ENCODE peak calls at places on chromosome 18, in eight cellular contexts. One of them, this sample, is unnamed.

GRCh38 chr18:8856769-8857393 is 151.5 kb downstream of the MTCL1 start:
- DNase-seq in mammary epithelial cell: no peak
- DNase-seq in adrenal gland: no peak
- DNase-seq in naive thymus-derived CD4-positive, alpha-beta T cell: no peak
- DNase-seq in psoas muscle: no peak
- DNase-seq in effector memory CD4-positive, alpha-beta T cell: no peak
- DNase-seq in aorta: no peak
- DNase-seq in neuronal stem cell: no peak
- DNase-seq in this sample: no peak

GRCh38 chr18:159037-159652 is 788 bp downstream of the USP14 start:
- DNase-seq in mammary epithelial cell: peak
- DNase-seq in adrenal gland: no peak
- DNase-seq in naive thymus-derived CD4-positive, alpha-beta T cell: no peak
- DNase-seq in psoas muscle: no peak
- DNase-seq in effector memory CD4-positive, alpha-beta T cell: no peak
- DNase-seq in aorta: no peak
- DNase-seq in neuronal stem cell: no peak
- DNase-seq in this sample: no peak

GRCh38 chr18:73043231-73044000 is 175.6 kb upstream of the NETO1 start:
- DNase-seq in mammary epithelial cell: no peak
- DNase-seq in adrenal gland: no peak
- DNase-seq in naive thymus-derived CD4-positive, alpha-beta T cell: no peak
- DNase-seq in psoas muscle: no peak
- DNase-seq in effector memory CD4-positive, alpha-beta T cell: no peak
- DNase-seq in aorta: no peak
- DNase-seq in neuronal stem cell: no peak
- DNase-seq in this sample: no peak

GRCh38 chr18:73577365-73577764 is 570.3 kb downstream of the FBXO15 start:
- DNase-seq in mammary epithelial cell: no peak
- DNase-seq in adrenal gland: no peak
- DNase-seq in naive thymus-derived CD4-positive, alpha-beta T cell: no peak
- DNase-seq in psoas muscle: no peak
- DNase-seq in effector memory CD4-positive, alpha-beta T cell: no peak
- DNase-seq in aorta: no peak
- DNase-seq in neuronal stem cell: no peak
- DNase-seq in this sample: no peak

GRCh38 chr18:51323941-51324340 is 126.5 kb upstream of the MEX3C start:
- DNase-seq in mammary epithelial cell: no peak
- DNase-seq in adrenal gland: no peak
- DNase-seq in naive thymus-derived CD4-positive, alpha-beta T cell: no peak
- DNase-seq in psoas muscle: no peak
- DNase-seq in effector memory CD4-positive, alpha-beta T cell: no peak
- DNase-seq in aorta: no peak
- DNase-seq in neuronal stem cell: no peak
- DNase-seq in this sample: no peak

GRCh38 chr18:63339920-63340484 is 20.4 kb upstream of the BCL2 start:
- DNase-seq in mammary epithelial cell: no peak
- DNase-seq in adrenal gland: no peak
- DNase-seq in naive thymus-derived CD4-positive, alpha-beta T cell: peak
- DNase-seq in psoas muscle: no peak
- DNase-seq in effector memory CD4-positive, alpha-beta T cell: peak
- DNase-seq in aorta: no peak
- DNase-seq in neuronal stem cell: peak
- DNase-seq in this sample: no peak

GRCh38 chr18:41967680-41968079 is 12.6 kb downstream of the PIK3C3 start:
- DNase-seq in mammary epithelial cell: no peak
- DNase-seq in adrenal gland: no peak
- DNase-seq in naive thymus-derived CD4-positive, alpha-beta T cell: no peak
- DNase-seq in psoas muscle: no peak
- DNase-seq in effector memory CD4-positive, alpha-beta T cell: no peak
- DNase-seq in aorta: no peak
- DNase-seq in neuronal stem cell: no peak
- DNase-seq in this sample: no peak

GRCh38 chr18:56952026-56952425 is 194.9 kb upstream of the BOD1L2 start:
- DNase-seq in mammary epithelial cell: no peak
- DNase-seq in adrenal gland: no peak
- DNase-seq in naive thymus-derived CD4-positive, alpha-beta T cell: no peak
- DNase-seq in psoas muscle: no peak
- DNase-seq in effector memory CD4-positive, alpha-beta T cell: no peak
- DNase-seq in aorta: no peak
- DNase-seq in neuronal stem cell: no peak
- DNase-seq in this sample: no peak

GRCh38 chr18:13289501-13290205 is 71.1 kb downstream of the LDLRAD4 start:
- DNase-seq in mammary epithelial cell: no peak
- DNase-seq in adrenal gland: no peak
- DNase-seq in naive thymus-derived CD4-positive, alpha-beta T cell: no peak
- DNase-seq in psoas muscle: no peak
- DNase-seq in effector memory CD4-positive, alpha-beta T cell: no peak
- DNase-seq in aorta: no peak
- DNase-seq in neuronal stem cell: no peak
- DNase-seq in this sample: no peak

GRCh38 chr18:56089607-56090258 is 501.7 kb upstream of the TCF4 start:
- DNase-seq in mammary epithelial cell: no peak
- DNase-seq in adrenal gland: no peak
- DNase-seq in naive thymus-derived CD4-positive, alpha-beta T cell: no peak
- DNase-seq in psoas muscle: no peak
- DNase-seq in effector memory CD4-positive, alpha-beta T cell: no peak
- DNase-seq in aorta: no peak
- DNase-seq in neuronal stem cell: no peak
- DNase-seq in this sample: no peak

GRCh38 chr18:79795446-79795845 is 2.3 kb upstream of the KCNG2 start:
- DNase-seq in mammary epithelial cell: peak
- DNase-seq in adrenal gland: no peak
- DNase-seq in naive thymus-derived CD4-positive, alpha-beta T cell: no peak
- DNase-seq in psoas muscle: peak
- DNase-seq in effector memory CD4-positive, alpha-beta T cell: no peak
- DNase-seq in aorta: peak
- DNase-seq in neuronal stem cell: no peak
- DNase-seq in this sample: no peak

GRCh38 chr18:14781671-14782070 is 33.7 kb downstream of the ANKRD30B start:
- DNase-seq in mammary epithelial cell: no peak
- DNase-seq in adrenal gland: no peak
- DNase-seq in naive thymus-derived CD4-positive, alpha-beta T cell: no peak
- DNase-seq in psoas muscle: no peak
- DNase-seq in effector memory CD4-positive, alpha-beta T cell: no peak
- DNase-seq in aorta: no peak
- DNase-seq in neuronal stem cell: peak
- DNase-seq in this sample: no peak

GRCh38 chr18:23422751-23423418 is 30.2 kb upstream of the RIOK3 start:
- DNase-seq in mammary epithelial cell: peak
- DNase-seq in adrenal gland: peak
- DNase-seq in naive thymus-derived CD4-positive, alpha-beta T cell: no peak
- DNase-seq in psoas muscle: peak
- DNase-seq in effector memory CD4-positive, alpha-beta T cell: no peak
- DNase-seq in aorta: no peak
- DNase-seq in neuronal stem cell: no peak
- DNase-seq in this sample: no peak

GRCh38 chr18:56168049-56168781 is 470.2 kb downstream of the TXNL1 start:
- DNase-seq in mammary epithelial cell: peak
- DNase-seq in adrenal gland: peak
- DNase-seq in naive thymus-derived CD4-positive, alpha-beta T cell: no peak
- DNase-seq in psoas muscle: no peak
- DNase-seq in effector memory CD4-positive, alpha-beta T cell: no peak
- DNase-seq in aorta: no peak
- DNase-seq in neuronal stem cell: no peak
- DNase-seq in this sample: no peak

DNA sequence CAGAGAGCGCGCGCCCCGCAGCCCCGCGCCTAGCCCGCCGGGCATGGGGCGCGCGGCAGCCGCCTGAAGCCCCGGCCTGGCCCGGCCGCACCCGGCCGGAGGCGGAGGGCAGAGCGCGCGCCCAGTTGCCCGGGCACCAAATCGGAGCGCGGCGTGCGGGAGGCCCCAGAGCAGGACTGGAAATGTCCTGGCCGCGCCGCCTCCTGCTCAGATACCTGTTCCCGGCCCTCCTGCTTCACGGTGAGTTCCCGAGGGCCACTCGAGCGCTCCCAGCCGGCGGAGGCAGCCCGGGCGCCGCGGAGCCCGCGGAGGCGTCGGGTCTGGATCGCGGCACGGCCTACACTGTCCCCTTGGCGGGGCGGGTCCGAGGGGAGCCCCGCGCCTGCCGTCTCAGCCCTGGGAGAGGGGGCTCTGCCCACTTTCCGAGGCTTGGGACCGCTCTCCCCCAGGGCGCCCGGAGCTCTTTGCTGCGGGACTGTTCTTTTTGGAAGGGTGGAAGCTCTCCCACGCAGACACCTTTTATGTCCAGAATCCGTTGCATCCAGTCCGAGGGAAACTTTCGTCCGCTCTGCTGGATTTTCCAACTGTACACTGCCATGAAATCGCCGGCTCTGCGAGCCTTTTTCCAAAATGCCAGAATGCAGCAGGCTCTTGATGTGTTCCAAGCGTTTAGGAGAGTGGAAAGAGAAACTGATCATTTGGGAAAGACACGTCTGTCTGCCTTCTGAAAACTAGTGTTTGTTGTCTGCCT is 540 bp downstream of the APCDD1 start:
- DNase-seq in mammary epithelial cell: peak
- DNase-seq in adrenal gland: no peak
- DNase-seq in naive thymus-derived CD4-positive, alpha-beta T cell: no peak
- DNase-seq in psoas muscle: no peak
- DNase-seq in effector memory CD4-positive, alpha-beta T cell: no peak
- DNase-seq in aorta: no peak
- DNase-seq in neuronal stem cell: peak
- DNase-seq in this sample: peak
- H3K4me3 ChIP-seq in mammary epithelial cell: peak
- H3K4me3 ChIP-seq in adrenal gland: peak
- H3K4me3 ChIP-seq in naive thymus-derived CD4-positive, alpha-beta T cell: no peak
- H3K4me3 ChIP-seq in psoas muscle: peak
- H3K4me3 ChIP-seq in effector memory CD4-positive, alpha-beta T cell: no peak
- H3K4me3 ChIP-seq in aorta: peak
- H3K4me3 ChIP-seq in neuronal stem cell: peak
- H3K4me3 ChIP-seq in this sample: peak

DNA sequence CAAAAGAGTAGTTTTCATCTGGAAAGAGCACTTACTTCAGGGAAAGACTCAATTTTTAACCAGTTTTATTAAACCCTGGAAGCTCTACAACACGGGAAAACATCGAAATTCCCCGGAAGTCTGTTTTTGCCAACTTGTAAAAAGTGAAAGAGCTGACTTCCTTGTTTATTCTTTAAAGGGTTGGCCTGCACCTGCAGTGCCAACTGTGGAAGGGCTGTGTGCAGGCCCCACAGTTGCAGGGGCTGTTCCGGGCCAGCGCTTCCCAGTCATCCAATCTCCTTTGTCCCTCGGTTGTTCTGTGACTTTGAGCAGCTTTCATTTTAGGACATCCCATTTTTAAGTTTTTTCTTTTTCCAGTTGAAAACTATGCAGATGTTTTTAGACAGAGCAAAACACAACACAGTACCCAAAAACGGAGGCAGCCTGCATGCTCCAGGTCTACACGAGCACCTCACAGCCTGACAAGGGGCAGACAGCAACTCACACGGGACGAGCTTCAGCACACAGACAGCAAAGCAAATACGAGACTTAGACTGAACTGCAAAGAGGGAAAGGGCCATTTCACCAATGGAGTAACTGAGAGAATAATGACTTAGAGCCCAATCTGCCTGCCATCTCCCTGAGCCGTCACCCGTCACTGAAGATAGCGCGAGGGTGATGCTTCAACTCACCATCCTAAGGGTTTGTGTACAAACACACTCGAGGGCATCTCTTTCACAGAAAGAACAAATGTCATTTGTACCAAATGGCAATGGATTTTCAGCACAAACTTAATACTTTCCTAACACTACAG is 70.6 kb downstream of the EMILIN2 start:
- DNase-seq in mammary epithelial cell: no peak
- DNase-seq in adrenal gland: no peak
- DNase-seq in naive thymus-derived CD4-positive, alpha-beta T cell: no peak
- DNase-seq in psoas muscle: no peak
- DNase-seq in effector memory CD4-positive, alpha-beta T cell: no peak
- DNase-seq in aorta: no peak
- DNase-seq in neuronal stem cell: no peak
- DNase-seq in this sample: no peak
- H3K27ac ChIP-seq in mammary epithelial cell: no peak
- H3K27ac ChIP-seq in adrenal gland: no peak
- H3K27ac ChIP-seq in naive thymus-derived CD4-positive, alpha-beta T cell: peak
- H3K27ac ChIP-seq in psoas muscle: no peak
- H3K27ac ChIP-seq in effector memory CD4-positive, alpha-beta T cell: no peak
- H3K27ac ChIP-seq in aorta: no peak
- H3K27ac ChIP-seq in neuronal stem cell: peak
- H3K27ac ChIP-seq in this sample: no peak

DNA sequence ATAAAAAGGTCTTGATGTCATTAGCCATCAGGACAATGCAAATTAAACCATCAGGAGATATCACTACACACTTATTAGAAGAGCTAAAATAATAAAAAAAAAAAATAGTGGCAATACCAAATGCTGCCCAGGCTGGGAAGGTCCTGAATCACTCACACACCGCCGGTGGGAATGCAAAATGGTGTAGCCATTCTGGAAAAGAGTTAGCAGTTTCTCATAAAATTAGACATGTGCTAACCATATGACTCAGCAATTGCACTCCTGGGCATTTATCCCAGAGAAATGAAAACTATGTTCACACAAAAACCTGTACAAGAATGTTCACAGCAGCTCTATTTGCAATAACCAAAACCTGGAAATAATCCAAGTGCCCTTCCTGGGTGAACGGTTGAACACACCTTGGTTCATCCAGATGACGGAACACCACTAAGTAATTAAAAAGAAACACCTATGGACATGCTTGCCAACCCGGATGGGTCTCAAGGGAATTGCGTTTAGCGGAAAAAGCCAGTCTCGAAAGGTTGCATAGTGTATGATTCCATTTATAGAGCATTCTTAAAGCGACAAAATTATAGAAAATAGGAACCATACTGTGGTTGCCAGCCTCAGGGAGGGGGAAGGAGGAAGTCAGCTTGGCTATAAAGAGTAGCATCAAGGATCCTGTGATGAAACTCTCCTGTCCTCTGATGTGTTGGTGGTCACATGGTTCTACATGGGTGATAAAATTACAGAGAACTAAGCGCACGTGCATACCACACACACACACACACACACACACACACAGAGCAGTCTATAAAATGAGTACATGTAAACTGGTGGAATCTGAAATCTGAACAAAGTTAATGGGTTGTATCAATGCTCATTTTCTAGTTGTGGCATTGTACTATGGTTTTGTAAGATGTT is 4.6 kb downstream of the MBP start:
- DNase-seq in mammary epithelial cell: peak
- DNase-seq in adrenal gland: no peak
- DNase-seq in naive thymus-derived CD4-positive, alpha-beta T cell: peak
- DNase-seq in psoas muscle: peak
- DNase-seq in effector memory CD4-positive, alpha-beta T cell: no peak
- DNase-seq in aorta: no peak
- DNase-seq in neuronal stem cell: no peak
- DNase-seq in this sample: no peak
- H3K4me3 ChIP-seq in mammary epithelial cell: no peak
- H3K4me3 ChIP-seq in adrenal gland: peak
- H3K4me3 ChIP-seq in naive thymus-derived CD4-positive, alpha-beta T cell: peak
- H3K4me3 ChIP-seq in psoas muscle: peak
- H3K4me3 ChIP-seq in effector memory CD4-positive, alpha-beta T cell: peak
- H3K4me3 ChIP-seq in aorta: no peak
- H3K4me3 ChIP-seq in neuronal stem cell: no peak
- H3K4me3 ChIP-seq in this sample: peak

DNA sequence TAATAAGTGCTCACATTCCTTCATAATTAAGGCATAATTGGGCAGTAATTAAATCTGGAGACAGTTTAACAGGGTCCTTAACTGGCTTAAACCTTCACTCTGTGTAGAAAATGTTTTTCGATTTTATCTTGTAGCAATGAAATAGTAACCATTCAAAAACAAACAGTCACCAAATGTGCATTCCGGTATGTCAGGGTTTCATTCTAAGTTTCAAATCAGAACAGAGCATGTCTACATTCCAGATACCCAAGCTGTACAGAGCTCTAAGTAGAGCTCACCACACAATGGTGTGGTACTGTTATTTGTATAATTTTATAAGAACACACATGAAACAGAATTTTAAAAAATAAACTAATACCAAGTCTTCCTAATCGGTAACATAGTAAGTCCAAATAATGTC is 52.6 kb downstream of the SMAD2 start:
- DNase-seq in mammary epithelial cell: no peak
- DNase-seq in adrenal gland: no peak
- DNase-seq in naive thymus-derived CD4-positive, alpha-beta T cell: no peak
- DNase-seq in psoas muscle: no peak
- DNase-seq in effector memory CD4-positive, alpha-beta T cell: no peak
- DNase-seq in aorta: no peak
- DNase-seq in neuronal stem cell: no peak
- DNase-seq in this sample: no peak
- H3K27ac ChIP-seq in mammary epithelial cell: no peak
- H3K27ac ChIP-seq in adrenal gland: no peak
- H3K27ac ChIP-seq in naive thymus-derived CD4-positive, alpha-beta T cell: no peak
- H3K27ac ChIP-seq in psoas muscle: no peak
- H3K27ac ChIP-seq in effector memory CD4-positive, alpha-beta T cell: no peak
- H3K27ac ChIP-seq in aorta: no peak
- H3K27ac ChIP-seq in neuronal stem cell: no peak
- H3K27ac ChIP-seq in this sample: no peak

This sample was measured in tibial artery.